ENCODE peak calls at places on chromosomes 7 and 10, in six cellular contexts. R is WERI-Rb-1, Z is spleen, N is aorta, O is left ventricle myocardium inferior, C is psoas muscle. S is an unnamed sample.

GRCh38 chr10:127524229-127524628 is 24.9 kb upstream of the NPS start:
- DNase-seq in R (peak; percentile 44), Z (no peak), N (no peak), O (no peak), C (no peak), S (no peak)

GRCh38 chr10:5876181-5876768 is 13.4 kb downstream of the ANKRD16 start:
- DNase-seq in R (no peak), Z (peak; percentile 16), N (no peak), O (no peak), C (no peak), S (no peak)

GRCh38 chr10:80460399-80461207 is 6.5 kb downstream of the TSPAN14 start:
- DNase-seq in R (no peak), Z (no peak), N (no peak), O (no peak), C (no peak), S (peak; percentile 90)

GRCh38 chr7:80324032-80324431 is 187.8 kb downstream of the GNAT3 start:
- DNase-seq in R (no peak), Z (no peak), N (no peak), O (no peak), C (no peak), S (peak; percentile 70)

GRCh38 chr7:121116399-121116798 is 127.9 kb downstream of the CPED1 start:
- DNase-seq in R (no peak), Z (no peak), N (no peak), O (no peak), C (no peak), S (no peak)

GRCh38 chr7:110347091-110347490 is 743.8 kb upstream of the LRRN3 start:
- DNase-seq in R (no peak), Z (no peak), N (no peak), O (no peak), C (no peak), S (no peak)

GRCh38 chr10:119706521-119707278 is 19.1 kb upstream of the INPP5F start:
- DNase-seq in R (peak; percentile 98), Z (no peak), N (no peak), O (no peak), C (no peak), S (no peak)

GRCh38 chr7:88218836-88219605 is 817 bp downstream of the SRI start:
- DNase-seq in R (peak; percentile 24), Z (peak; percentile 87), N (peak; percentile 67), O (peak; percentile 26), C (peak; percentile 37), S (no peak)

GRCh38 chr10:108957681-108958080 is 965.6 kb downstream of the XPNPEP1 start:
- DNase-seq in R (no peak), Z (no peak), N (no peak), O (no peak), C (no peak), S (no peak)

GRCh38 chr10:124747745-124748144 is 3.6 kb upstream of the FAM53B start:
- DNase-seq in R (no peak), Z (no peak), N (no peak), O (no peak), C (no peak), S (no peak)

GRCh38 chr10:8398771-8399170 is 344.3 kb downstream of the GATA3 start:
- DNase-seq in R (no peak), Z (no peak), N (no peak), O (no peak), C (no peak), S (no peak)

GRCh38 chr7:151251328-151251925 is 2.9 kb upstream of the SMARCD3 start:
- DNase-seq in R (peak; percentile 73), Z (no peak), N (peak; percentile 78), O (peak; percentile 76), C (no peak), S (peak; percentile 39)

GRCh38 chr7:40851001-40851400 is 716.2 kb downstream of the SUGCT start:
- DNase-seq in R (no peak), Z (no peak), N (no peak), O (no peak), C (no peak), S (no peak)

GRCh38 chr10:114551310-114551972 is 106.6 kb downstream of the ABLIM1 start:
- DNase-seq in R (no peak), Z (no peak), N (peak; percentile 53), O (peak; percentile 65), C (peak; percentile 32), S (no peak)

GRCh38 chr10:32318476-32318896 is 28.5 kb downstream of the EPC1 start:
- DNase-seq in R (no peak), Z (no peak), N (no peak), O (no peak), C (no peak), S (no peak)

GRCh38 chr10:8296090-8296741 is 241.7 kb downstream of the GATA3 start:
- DNase-seq in R (no peak), Z (no peak), N (no peak), O (no peak), C (no peak), S (no peak)

GRCh38 chr7:70542750-70543376 is 589.1 kb upstream of the GALNT17 start:
- DNase-seq in R (no peak), Z (no peak), N (no peak), O (no peak), C (no peak), S (no peak)

GRCh38 chr7:73560035-73560835 is 2.7 kb upstream of the BCL7B start:
- DNase-seq in R (no peak), Z (no peak), N (peak; percentile 37), O (no peak), C (no peak), S (no peak)

GRCh38 chr7:47482013-47482761 is 99.7 kb downstream of the TNS3 start:
- DNase-seq in R (no peak), Z (peak; percentile 37), N (peak; percentile 76), O (no peak), C (peak; percentile 70), S (no peak)

GRCh38 chr10:96834121-96834520 is 2.0 kb downstream of the LCOR start:
- DNase-seq in R (no peak), Z (no peak), N (no peak), O (no peak), C (no peak), S (no peak)

GRCh38 chr10:128007971-128008370 is 101.1 kb downstream of the PTPRE start:
- DNase-seq in R (no peak), Z (no peak), N (no peak), O (no peak), C (no peak), S (no peak)

DNA sequence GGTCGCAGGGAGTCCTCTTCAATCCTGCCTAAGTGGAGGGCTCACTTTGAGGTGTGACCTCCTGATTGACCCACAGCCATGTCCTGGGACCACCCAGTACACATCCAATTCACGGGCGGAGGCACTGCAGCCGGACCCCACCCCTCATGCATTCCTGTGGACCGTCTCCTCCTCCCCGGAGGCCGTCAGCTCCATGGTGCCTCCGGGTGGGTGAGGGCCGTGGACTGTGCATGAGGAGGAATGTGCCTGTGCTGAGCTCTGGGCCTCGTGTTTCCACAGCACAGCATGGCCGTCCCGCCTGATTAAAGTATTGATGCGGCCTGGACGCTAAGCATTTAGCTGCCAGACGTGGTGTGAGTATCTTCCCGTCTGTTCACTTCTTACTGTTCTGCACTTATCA is 52.8 kb downstream of the CFAP46 start:
- DNase-seq in R (no peak), Z (peak; percentile 54), N (peak; percentile 17), O (no peak), C (no peak), S (peak; percentile 29)
- H3K27me3 ChIP-seq in R (no peaks in the 10 kb centered on the region), Z (no peaks in the 10 kb centered on the region), N (no peaks in the 10 kb centered on the region), O (peaks cover 63% of the 10 kb centered on the region), C (peaks cover 51% of the 10 kb centered on the region), S (peaks cover 19% of the 10 kb centered on the region)

GRCh38 chr7:4242706-4243105 is 439.4 kb upstream of the FOXK1 start:
- DNase-seq in R (no peak), Z (peak; percentile 52), N (no peak), O (no peak), C (no peak), S (no peak)
- H3K27me3 ChIP-seq in R (no peaks in the 10 kb centered on the region), Z (no peaks in the 10 kb centered on the region), N (no peaks in the 10 kb centered on the region), O (no peaks in the 10 kb centered on the region), C (no peaks in the 10 kb centered on the region), S (no peaks in the 10 kb centered on the region)

GRCh38 chr10:122765412-122765811 is 65.8 kb upstream of the C10orf120 start:
- DNase-seq in R (no peak), Z (no peak), N (no peak), O (no peak), C (no peak), S (no peak)
- H3K27me3 ChIP-seq in R (no peaks in the 10 kb centered on the region), Z (no peaks in the 10 kb centered on the region), N (no peaks in the 10 kb centered on the region), O (peaks cover 58% of the 10 kb centered on the region), C (no peaks in the 10 kb centered on the region), S (no peaks in the 10 kb centered on the region)

GRCh38 chr7:156169474-156170370 is 357.5 kb upstream of the SHH start:
- DNase-seq in R (no peak), Z (no peak), N (no peak), O (no peak), C (no peak), S (no peak)

GRCh38 chr7:156167417-156167807 is 355.1 kb upstream of the SHH start:
- DNase-seq in R (no peak), Z (no peak), N (no peak), O (no peak), C (no peak), S (no peak)

GRCh38 chr7:156166692-156167416 is 354.6 kb upstream of the SHH start:
- DNase-seq in R (no peak), Z (no peak), N (no peak), O (no peak), C (no peak), S (no peak)

GRCh38 chr7:156167987-156168386 is 355.7 kb upstream of the SHH start:
- DNase-seq in R (no peak), Z (no peak), N (no peak), O (no peak), C (no peak), S (no peak)

DNA sequence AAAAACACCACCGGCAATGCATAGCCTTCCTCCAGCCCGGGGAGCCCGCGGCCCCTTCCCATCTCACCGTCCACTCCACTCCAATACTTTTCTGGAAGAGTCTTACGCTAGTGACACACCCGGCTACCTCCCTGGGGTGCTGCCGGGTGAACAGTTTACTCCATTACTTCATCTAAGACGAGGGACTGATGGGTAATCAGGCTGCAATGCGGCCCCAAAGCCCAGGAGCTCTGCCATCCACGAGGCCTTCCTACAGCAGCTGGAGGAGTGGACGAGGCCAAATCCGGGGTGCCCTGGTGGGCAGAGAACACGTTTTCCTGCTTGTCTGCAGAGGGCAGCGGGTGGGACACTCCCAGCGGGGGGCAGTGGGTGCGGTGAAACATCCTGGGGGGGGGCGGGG is 356.2 kb upstream of the SHH start:
- DNase-seq in R (no peak), Z (no peak), N (no peak), O (no peak), C (no peak), S (no peak)
- H3K27me3 ChIP-seq in R (peaks cover 82% of the 10 kb centered on the region), Z (no peaks in the 10 kb centered on the region), N (no peaks in the 10 kb centered on the region), O (peaks cover 50% of the 10 kb centered on the region), C (no peaks in the 10 kb centered on the region), S (peaks cover 15% of the 10 kb centered on the region)

GRCh38 chr7:27132978-27133377 is 2.4 kb upstream of the HOXA4 start:
- DNase-seq in R (no peak), Z (no peak), N (no peak), O (no peak), C (no peak), S (no peak)
- H3K27me3 ChIP-seq in R (peaks cover 46% of the 10 kb centered on the region), Z (no peaks in the 10 kb centered on the region), N (no peaks in the 10 kb centered on the region), O (peaks cover 100% of the 10 kb centered on the region), C (no peaks in the 10 kb centered on the region), S (no peaks in the 10 kb centered on the region)

GRCh38 chr7:155493744-155494538 is 36.0 kb downstream of the EN2 start:
- DNase-seq in R (no peak), Z (no peak), N (no peak), O (no peak), C (no peak), S (no peak)
- H3K27me3 ChIP-seq in R (no peaks in the 10 kb centered on the region), Z (no peaks in the 10 kb centered on the region), N (no peaks in the 10 kb centered on the region), O (peaks cover 100% of the 10 kb centered on the region), C (peaks cover 39% of the 10 kb centered on the region), S (peaks cover 33% of the 10 kb centered on the region)

GRCh38 chr7:519974-520458 is 370 bp upstream of the PDGFA start:
- DNase-seq in R (no peak), Z (no peak), N (peak; percentile 74), O (peak; percentile 63), C (peak; percentile 71), S (no peak)
- H3K27me3 ChIP-seq in R (peaks cover 68% of the 10 kb centered on the region), Z (peaks cover 41% of the 10 kb centered on the region), N (no peaks in the 10 kb centered on the region), O (peaks cover 63% of the 10 kb centered on the region), C (peaks cover 8% of the 10 kb centered on the region), S (no peaks in the 10 kb centered on the region)